ENCODE peak calls at places on chromosomes 3 and 15, in five cellular contexts. N is activated CD4-positive, alpha-beta memory T cell treated with anti-CD3 and anti-CD28 coated beads for 36 hours; P is activated CD8-positive, alpha-beta memory T cell treated with anti-CD3 and anti-CD28 coated beads for 48 hours; D is cardiac muscle cell; I is activated T-helper 1 cell treated with Interleukin-2 at 50 U/mL for 16 hours. S is an unnamed sample.

GRCh38 chr3:156489462-156489911 is 65.4 kb downstream of the SSR3 start:
- DNase-seq in I (no peak), D (no peak), N (no peak), P (no peak), S (no peak)

GRCh38 chr3:195556390-195556789 is 13.3 kb upstream of the PPP1R2 start:
- DNase-seq in D (peak), N (peak), I (no peak), P (no peak), S (no peak)

GRCh38 chr3:94336076-94336741 is 273.3 kb downstream of the NSUN3 start:
- DNase-seq in N (no peak), P (no peak), D (peak), I (no peak), S (no peak)

GRCh38 chr3:41848745-41849574 is 112.9 kb downstream of the ULK4 start:
- DNase-seq in N (peak), I (no peak), D (no peak), P (no peak), S (no peak)

GRCh38 chr3:83953417-83954089 is 1005.2 kb upstream of the CADM2 start:
- DNase-seq in I (no peak), P (no peak), D (peak), N (no peak), S (no peak)

GRCh38 chr3:100538339-100538706 is 45.9 kb downstream of the TMEM45A start:
- DNase-seq in I (no peak), D (no peak), N (no peak), P (no peak), S (no peak)

GRCh38 chr15:98647026-98647773 is 1.1 kb upstream of the IGF1R start:
- DNase-seq in I (peak), P (peak), D (peak), N (peak), S (peak)

GRCh38 chr3:138042043-138042442 is 32.1 kb downstream of the CLDN18 start:
- DNase-seq in N (no peak), P (no peak), D (no peak), I (no peak), S (no peak)

GRCh38 chr3:13465236-13465958 is 14.7 kb upstream of the HDAC11 start:
- DNase-seq in P (no peak), N (no peak), D (no peak), I (no peak), S (no peak)

GRCh38 chr3:179772297-179772696 is 119.5 kb downstream of the USP13 start:
- DNase-seq in N (no peak), D (peak), P (no peak), I (no peak), S (no peak)

GRCh38 chr3:187292631-187293513 is 1.3 kb upstream of the MASP1 start:
- DNase-seq in D (no peak), N (no peak), I (no peak), P (no peak), S (no peak)

GRCh38 chr3:72307438-72308105 is 522.6 kb upstream of the PROK2 start:
- DNase-seq in P (no peak), I (no peak), N (no peak), D (no peak), S (no peak)

GRCh38 chr3:102229062-102229655 is 205.7 kb upstream of the ZPLD1 start:
- DNase-seq in D (peak), N (peak), P (peak), I (peak), S (no peak)

GRCh38 chr3:29755416-29755815 is 474.5 kb downstream of the RBMS3 start:
- DNase-seq in N (no peak), D (no peak), P (no peak), I (no peak), S (no peak)

GRCh38 chr3:87191641-87192040 is 35.5 kb upstream of the CHMP2B start:
- DNase-seq in P (no peak), I (no peak), N (no peak), D (no peak), S (no peak)

GRCh38 chr15:51814616-51815015 is 14.8 kb upstream of the TMOD3 start:
- DNase-seq in P (no peak), D (no peak), N (no peak), I (no peak), S (no peak)

GRCh38 chr3:138468886-138469285 is 34.5 kb downstream of the ESYT3 start:
- DNase-seq in N (no peak), D (no peak), I (no peak), P (no peak), S (no peak)

GRCh38 chr3:197428117-197428761 is 127.5 kb downstream of the BDH1 start:
- DNase-seq in D (no peak), N (peak), P (peak), I (peak), S (no peak)

GRCh38 chr3:142947799-142948575 is 15.5 kb downstream of the PAQR9 start:
- DNase-seq in D (no peak), I (no peak), N (peak), P (no peak), S (no peak)

GRCh38 chr15:76904461-76905012 is 603 bp downstream of the SCAPER start:
- DNase-seq in P (no peak), N (peak), D (peak), I (no peak), S (no peak)

GRCh38 chr3:99952306-99952705 is 134.6 kb downstream of the CMSS1 start:
- DNase-seq in N (no peak), P (no peak), D (no peak), I (no peak), S (no peak)

GRCh38 chr3:194032828-194033435 is 103.0 kb upstream of the HES1 start:
- DNase-seq in D (no peak), I (no peak), N (peak), P (no peak), S (no peak)

GRCh38 chr15:56052389-56053045 is 59.1 kb upstream of the NEDD4 start:
- DNase-seq in N (no peak), I (no peak), P (no peak), D (peak), S (no peak)

GRCh38 chr3:177385831-177386301 is 188.6 kb upstream of the TBL1XR1 start:
- DNase-seq in P (no peak), N (no peak), D (no peak), I (no peak), S (no peak)

GRCh38 chr3:106326941-106327765 is 458.3 kb upstream of the CBLB start:
- DNase-seq in N (no peak), P (no peak), I (no peak), D (no peak), S (no peak)

GRCh38 chr3:40079203-40079844 is 230.2 kb upstream of the EIF1B start:
- DNase-seq in P (no peak), N (no peak), D (no peak), I (no peak), S (no peak)

GRCh38 chr3:124965413-124965812 is 30.9 kb upstream of the MUC13 start:
- DNase-seq in I (no peak), P (no peak), N (no peak), D (no peak), S (no peak)

GRCh38 chr3:186985713-186986364 is 55.5 kb downstream of the ST6GAL1 start:
- DNase-seq in N (no peak), D (no peak), I (no peak), P (no peak), S (no peak)

GRCh38 chr3:177776656-177777055 is 579.4 kb upstream of the TBL1XR1 start:
- DNase-seq in P (no peak), N (no peak), D (peak), I (no peak), S (no peak)

GRCh38 chr3:37442397-37442796 is 268.0 kb upstream of the LRRFIP2 start:
- DNase-seq in D (no peak), P (no peak), N (no peak), I (no peak), S (no peak)

GRCh38 chr15:75672646-75673425 is 25.1 kb downstream of the SNX33 start:
- DNase-seq in N (no peak), P (no peak), D (peak), I (no peak), S (no peak)

GRCh38 chr3:33980252-33980651 is 181.8 kb downstream of the PDCD6IP start:
- DNase-seq in D (peak), N (no peak), P (no peak), I (no peak), S (no peak)

GRCh38 chr3:6467186-6467585 is 393.7 kb upstream of the GRM7 start:
- DNase-seq in P (no peak), I (no peak), D (no peak), N (no peak), S (no peak)

GRCh38 chr3:39146083-39146501 is 7.3 kb downstream of the CSRNP1 start:
- DNase-seq in N (no peak), D (no peak), I (no peak), P (no peak), S (no peak)

GRCh38 chr3:123546133-123546755 is 38.6 kb downstream of the HACD2 start:
- DNase-seq in N (no peak), P (no peak), D (no peak), I (no peak), S (no peak)

GRCh38 chr15:41994772-41995475 is 22.6 kb upstream of the EHD4 start:
- DNase-seq in I (no peak), N (no peak), D (no peak), P (no peak), S (no peak)

GRCh38 chr3:182028081-182028480 is 316.4 kb downstream of the SOX2 start:
- DNase-seq in I (no peak), P (no peak), D (no peak), N (no peak), S (no peak)

GRCh38 chr3:145623349-145623748 is 537.6 kb downstream of the PLOD2 start:
- DNase-seq in D (no peak), I (no peak), N (no peak), P (no peak), S (no peak)

GRCh38 chr3:64022451-64023186 is 675 bp downstream of the PSMD6 start:
- DNase-seq in D (no peak), I (no peak), P (no peak), N (peak), S (no peak)

S was measured in CMK.